ENCODE peak calls at places on chromosome 4, in ten cellular contexts. W, B, P, V, Q, O, L, E, D and C are unnamed samples.

GRCh38 chr4:26334366-26334765 is 13.6 kb downstream of the RBPJ start:
- DNase-seq in W (no peak), B (no peak), P (no peak), V (no peak), Q (no peak), O (no peak), L (no peak), E (no peak), D (no peak), C (no peak)

GRCh38 chr4:656651-657337 is 17.3 kb downstream of the ATP5ME start:
- DNase-seq in W (peak; percentile 18), B (no peak), P (no peak), V (no peak), Q (no peak), O (no peak), L (no peak), E (no peak), D (no peak), C (peak; percentile 54)

GRCh38 chr4:112379306-112379705 is 82.1 kb downstream of the ALPK1 start:
- DNase-seq in W (peak; percentile 4), B (peak; percentile 76), P (no peak), V (no peak), Q (no peak), O (no peak), L (peak; percentile 93), E (no peak), D (no peak), C (no peak)

GRCh38 chr4:1211371-1211770 is 37.6 kb downstream of the CTBP1 start:
- DNase-seq in W (no peak), B (no peak), P (no peak), V (no peak), Q (no peak), O (no peak), L (no peak), E (no peak), D (peak; percentile 18), C (peak; percentile 46)

GRCh38 chr4:92215471-92215870 is 88.3 kb upstream of the GRID2 start:
- DNase-seq in W (no peak), B (no peak), P (no peak), V (no peak), Q (no peak), O (no peak), L (no peak), E (no peak), D (no peak), C (no peak)

GRCh38 chr4:94671113-94671512 is 86.6 kb upstream of the BMPR1B start:
- DNase-seq in W (no peak), B (no peak), P (no peak), V (no peak), Q (no peak), O (no peak), L (no peak), E (no peak), D (no peak), C (no peak)

GRCh38 chr4:11954093-11954492 is 525.4 kb upstream of the HS3ST1 start:
- DNase-seq in W (peak; percentile 2), B (no peak), P (no peak), V (no peak), Q (no peak), O (peak; percentile 24), L (peak; percentile 71), E (peak; percentile 13), D (no peak), C (no peak)

GRCh38 chr4:40990899-40991265 is 223.5 kb downstream of the APBB2 start:
- DNase-seq in W (no peak), B (no peak), P (peak; percentile 71), V (no peak), Q (peak; percentile 72), O (peak; percentile 50), L (no peak), E (no peak), D (no peak), C (no peak)

GRCh38 chr4:7726665-7727413 is 212.8 kb downstream of the AFAP1 start:
- DNase-seq in W (no peak), B (no peak), P (no peak), V (no peak), Q (no peak), O (no peak), L (no peak), E (no peak), D (no peak), C (no peak)

GRCh38 chr4:109015413-109015810 is 252.6 kb upstream of the ETNPPL start:
- DNase-seq in W (no peak), B (no peak), P (no peak), V (no peak), Q (peak; percentile 76), O (no peak), L (no peak), E (no peak), D (no peak), C (no peak)

GRCh38 chr4:70858454-70858853 is 18.8 kb upstream of the GRSF1 start:
- DNase-seq in W (no peak), B (no peak), P (no peak), V (no peak), Q (no peak), O (no peak), L (no peak), E (no peak), D (no peak), C (no peak)

GRCh38 chr4:59676389-59676788 is 1523.7 kb upstream of the ADGRL3 start:
- DNase-seq in W (no peak), B (no peak), P (no peak), V (no peak), Q (no peak), O (no peak), L (no peak), E (no peak), D (no peak), C (no peak)

GRCh38 chr4:103044183-103044582 is 24.7 kb upstream of the SLC9B1 start:
- DNase-seq in W (no peak), B (no peak), P (no peak), V (no peak), Q (no peak), O (no peak), L (no peak), E (no peak), D (no peak), C (no peak)

GRCh38 chr4:15938640-15939039 is at the start of gene FGFBP1:
- DNase-seq in W (no peak), B (no peak), P (no peak), V (no peak), Q (no peak), O (no peak), L (no peak), E (no peak), D (no peak), C (no peak)

GRCh38 chr4:24836843-24837242 is 41.5 kb downstream of the SOD3 start:
- DNase-seq in W (no peak), B (no peak), P (no peak), V (no peak), Q (no peak), O (no peak), L (no peak), E (no peak), D (no peak), C (no peak)

GRCh38 chr4:20554134-20554533 is 146.1 kb upstream of the PACRGL start:
- DNase-seq in W (no peak), B (no peak), P (no peak), V (no peak), Q (no peak), O (no peak), L (no peak), E (no peak), D (no peak), C (no peak)

GRCh38 chr4:121927948-121928347 is 23.9 kb downstream of the TRPC3 start:
- DNase-seq in W (no peak), B (no peak), P (no peak), V (no peak), Q (no peak), O (no peak), L (no peak), E (no peak), D (no peak), C (no peak)

GRCh38 chr4:101791189-101791572 is 651 bp downstream of the BANK1 start:
- DNase-seq in W (no peak), B (no peak), P (no peak), V (no peak), Q (no peak), O (no peak), L (peak; percentile 48), E (no peak), D (no peak), C (no peak)

GRCh38 chr4:186144596-186145569 is 40.4 kb downstream of the FAM149A start:
- DNase-seq in W (peak; percentile 65), B (peak; percentile 90), P (peak; percentile 8), V (no peak), Q (peak; percentile 16), O (peak; percentile 83), L (peak; percentile 91), E (peak; percentile 32), D (no peak), C (no peak)